ENCODE peak calls at places on chromosome 9, in four cellular contexts. Q is WTC11, S is HepG2, U is K562. G is an unnamed sample.

GRCh38 chr9:125989090-125989501 is 241.9 kb downstream of the PBX3 start:
- DNase-seq in Q (no peak), S (no peak), U (no peak), G (no peak)

GRCh38 chr9:96565684-96566360 is 53.8 kb downstream of the CDC14B start:
- DNase-seq in Q (no peak), S (no peak), U (no peak), G (no peak)

GRCh38 chr9:69660304-69660703 is 11.9 kb downstream of the APBA1 start:
- DNase-seq in Q (no peak), S (no peak), U (no peak), G (no peak)

GRCh38 chr9:131839281-131840084 is 99.6 kb upstream of the RAPGEF1 start:
- DNase-seq in Q (no peak), S (no peak), U (peak; percentile 49), G (no peak)

GRCh38 chr9:75993434-75993833 is 103.0 kb downstream of the PCSK5 start:
- DNase-seq in Q (no peak), S (peak; percentile 33), U (no peak), G (no peak)

GRCh38 chr9:74132986-74133385 is 364.1 kb upstream of the RORB start:
- DNase-seq in Q (peak; percentile 39), S (no peak), U (no peak), G (no peak)

GRCh38 chr9:91386765-91387164 is 25.0 kb upstream of the AUH start:
- DNase-seq in Q (no peak), S (no peak), U (no peak), G (no peak)

GRCh38 chr9:74496819-74497749 is at the start of gene RORB:
- DNase-seq in Q (peak; percentile 86), S (no peak), U (peak; percentile 54), G (peak; percentile 84)

GRCh38 chr9:130327781-130328348 is 62.3 kb downstream of the HMCN2 start:
- DNase-seq in Q (no peak), S (no peak), U (no peak), G (no peak)

GRCh38 chr9:124697326-124698200 is 73.5 kb downstream of the NR6A1 start:
- DNase-seq in Q (no peak), S (no peak), U (no peak), G (no peak)

GRCh38 chr9:127423934-127424668 is at the start of gene ZNF79:
- DNase-seq in Q (peak; percentile 95), S (peak; percentile 87), U (peak; percentile 95), G (peak; percentile 96)

GRCh38 chr9:127426756-127427155 is 2.6 kb downstream of the ZNF79 start:
- DNase-seq in Q (no peak), S (no peak), U (no peak), G (no peak)

GRCh38 chr9:127423591-127423933 is 620 bp upstream of the ZNF79 start:
- DNase-seq in Q (no peak), S (no peak), U (no peak), G (no peak)

GRCh38 chr9:127422787-127423186 is 1.4 kb upstream of the ZNF79 start:
- DNase-seq in Q (no peak), S (no peak), U (no peak), G (no peak)

GRCh38 chr9:127424669-127424986 is 446 bp downstream of the ZNF79 start:
- DNase-seq in Q (no peak), S (no peak), U (no peak), G (no peak)
- TF ChIP-seq ELF4 in Q (no peak), S (no peak), U (no peak), G (no peak)

DNA sequence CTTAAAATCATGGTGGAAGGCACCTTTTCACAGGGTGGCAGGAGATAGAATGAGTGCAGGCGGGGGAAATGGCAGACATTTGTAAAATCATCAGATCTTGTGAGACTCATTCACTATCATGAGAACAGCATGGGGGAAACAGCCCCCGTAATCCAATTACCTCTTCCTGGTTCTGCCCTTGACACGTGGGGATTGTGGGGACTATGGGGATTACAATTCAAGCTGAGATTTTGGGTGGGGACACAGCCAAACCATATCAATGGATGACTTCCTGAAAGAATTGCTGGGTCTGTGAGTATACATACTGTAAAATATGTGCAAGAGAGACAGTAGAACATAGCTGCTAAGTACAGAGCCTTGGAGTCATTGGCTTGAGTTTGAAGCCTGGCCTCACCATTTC is 47.0 kb downstream of the KIAA1958 start:
- DNase-seq in Q (no peak), S (no peak), U (no peak), G (no peak)
- TF ChIP-seq ELF4 in Q (no peak), S (no peak), U (no peak), G (no peak)

GRCh38 chr9:108637340-108637739 is 218.4 kb downstream of the ACTL7B start:
- DNase-seq in Q (no peak), S (no peak), U (no peak), G (no peak)

GRCh38 chr9:108631890-108632289 is 223.9 kb downstream of the ACTL7B start:
- DNase-seq in Q (no peak), S (no peak), U (no peak), G (no peak)

GRCh38 chr9:108634669-108635462 is 220.9 kb downstream of the ACTL7B start:
- DNase-seq in Q (no peak), S (no peak), U (no peak), G (no peak)

GRCh38 chr9:108636023-108636422 is 219.8 kb downstream of the ACTL7B start:
- DNase-seq in Q (peak; percentile 17), S (no peak), U (no peak), G (peak; percentile 19)

DNA sequence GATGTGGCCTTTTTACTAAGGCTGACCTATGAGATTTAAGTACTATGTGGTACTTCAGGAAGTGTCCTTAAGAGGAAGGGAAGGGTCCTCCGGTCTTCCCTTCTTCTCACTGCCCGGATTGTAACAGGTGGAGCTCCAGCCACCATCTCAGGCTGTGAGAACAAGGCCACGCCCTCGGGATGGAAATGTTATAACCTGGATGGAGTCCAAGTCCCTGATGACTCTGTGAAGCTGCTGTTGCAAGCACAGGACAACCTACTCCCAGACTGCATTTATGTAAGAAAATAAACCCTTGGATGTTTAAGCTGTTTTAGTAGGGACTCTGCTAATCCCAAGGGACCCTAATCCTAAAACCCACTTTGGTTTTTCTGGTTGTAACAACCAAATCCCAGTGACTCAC is 221.6 kb downstream of the ACTL7B start:
- DNase-seq in Q (no peak), S (no peak), U (no peak), G (peak; percentile 12)
- TF ChIP-seq ELF4 in Q (no peak), S (no peak), U (no peak), G (no peak)

GRCh38 chr9:112378441-112379176 is 1.3 kb upstream of the HSDL2 start:
- DNase-seq in Q (no peak), S (no peak), U (no peak), G (no peak)
- TF ChIP-seq ELF4 in Q (no peak), S (no peak), U (no peak), G (no peak)

DNA sequence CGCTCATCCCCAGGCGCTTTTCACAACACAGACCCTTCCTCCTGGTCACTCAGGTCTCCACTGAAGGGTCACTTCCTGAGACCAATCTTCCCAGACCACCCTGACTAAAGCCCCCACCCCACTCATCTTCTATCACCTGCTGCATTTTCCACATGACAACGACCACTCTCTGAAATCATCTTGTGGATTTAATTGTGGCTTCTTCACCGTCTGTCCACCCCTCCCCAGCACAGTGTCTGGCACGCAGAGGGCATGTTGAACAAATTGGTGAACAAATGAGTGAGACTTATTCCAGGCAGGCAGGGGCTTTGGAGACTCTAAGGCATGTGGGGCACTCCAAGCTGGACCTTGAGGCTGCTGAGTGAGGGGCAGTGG is 8.8 kb downstream of the BARX1 start:
- DNase-seq in Q (no peak), S (no peak), U (no peak), G (no peak)
- TF ChIP-seq ELF4 in Q (no peak), S (no peak), U (no peak), G (no peak)

GRCh38 chr9:136133959-136134484 is 15.3 kb upstream of the TMEM250 start:
- DNase-seq in Q (no peak), S (no peak), U (no peak), G (no peak)

GRCh38 chr9:136131629-136132499 is 13.2 kb upstream of the TMEM250 start:
- DNase-seq in Q (no peak), S (no peak), U (no peak), G (no peak)

GRCh38 chr9:136135326-136136126 is 16.9 kb upstream of the TMEM250 start:
- DNase-seq in Q (no peak), S (no peak), U (no peak), G (no peak)

GRCh38 chr9:136132500-136133050 is 13.9 kb upstream of the TMEM250 start:
- DNase-seq in Q (no peak), S (no peak), U (no peak), G (no peak)

GRCh38 chr9:136133191-136133958 is 14.7 kb upstream of the TMEM250 start:
- DNase-seq in Q (peak; percentile 79), S (no peak), U (peak; percentile 86), G (peak; percentile 81)
- TF ChIP-seq ELF4 in Q (no peak), S (no peak), U (no peak), G (no peak)

G was measured in HEK293T.